ENCODE peak calls at places on chromosomes 3 and 15, in four cellular contexts. U is NCI-H774, D is fibroblast of the aortic adventitia, G is NCI-H524. P is an unnamed sample.
A peak's percentile ranks its signal among the peaks of the same experiment; 100 is the strongest.

GRCh38 chr3:162111861-162112260 is 615.3 kb downstream of the OTOL1 start:
- DNase-seq in U (no peak), G (no peak), D (no peak), P (no peak)

GRCh38 chr3:163622384-163622783 is 1455.9 kb downstream of the SI start:
- DNase-seq in D (no peak), U (no peak), G (peak; percentile 78), P (peak; percentile 8)

GRCh38 chr3:72492240-72492639 is 356.0 kb downstream of the SHQ1 start:
- DNase-seq in D (peak; percentile 97), G (no peak), U (no peak), P (peak; percentile 96)

GRCh38 chr3:105598047-105598796 is 231.5 kb downstream of the ALCAM start:
- DNase-seq in G (no peak), U (no peak), D (peak; percentile 96), P (peak; percentile 98)

GRCh38 chr15:40787344-40787841 is 17.6 kb downstream of the C15orf62 start:
- DNase-seq in D (peak; percentile 71), U (peak; percentile 89), G (no peak), P (peak; percentile 81)

GRCh38 chr15:63264685-63265302 is 12.6 kb upstream of the APH1B start:
- DNase-seq in G (peak; percentile 79), D (peak; percentile 87), U (no peak), P (no peak)

GRCh38 chr3:14514323-14514720 is 25.8 kb downstream of the GRIP2 start:
- DNase-seq in D (no peak), U (no peak), G (no peak), P (no peak)

GRCh38 chr3:191470543-191470942 is 9.6 kb downstream of the PYDC2 start:
- DNase-seq in D (no peak), G (no peak), U (no peak), P (no peak)

GRCh38 chr3:196168808-196169391 is 42.3 kb downstream of the ZDHHC19 start:
- DNase-seq in G (no peak), U (peak; percentile 89), D (no peak), P (no peak)

GRCh38 chr3:157261000-157261399 is 101.1 kb upstream of the CCNL1 start:
- DNase-seq in G (no peak), U (no peak), D (peak; percentile 81), P (peak; percentile 41)

GRCh38 chr3:57755368-57756021 is 614 bp upstream of the SLMAP start:
- DNase-seq in G (no peak), D (peak; percentile 60), U (no peak), P (peak; percentile 48)

GRCh38 chr3:59065240-59065639 is 15.4 kb upstream of the CFAP20DC start:
- DNase-seq in G (no peak), U (no peak), D (no peak), P (no peak)

GRCh38 chr15:42800731-42801474 is 64.0 kb upstream of the CDAN1 start:
- DNase-seq in D (no peak), U (no peak), G (no peak), P (no peak)

GRCh38 chr3:141707741-141708203 is 30.3 kb upstream of the RNF7 start:
- DNase-seq in G (no peak), U (no peak), D (peak; percentile 61), P (peak; percentile 78)

GRCh38 chr3:64342940-64343691 is 117.8 kb upstream of the PRICKLE2 start:
- DNase-seq in U (no peak), G (no peak), D (peak; percentile 77), P (peak; percentile 96)

GRCh38 chr3:128597900-128598299 is 52.7 kb downstream of the RPN1 start:
- DNase-seq in G (no peak), D (no peak), U (no peak), P (peak; percentile 41)

GRCh38 chr3:48018841-48019240 is 2.6 kb upstream of the MAP4 start:
- DNase-seq in U (no peak), G (no peak), D (peak; percentile 70), P (peak; percentile 88)

GRCh38 chr3:14478943-14479550 is 61.1 kb downstream of the GRIP2 start:
- DNase-seq in D (no peak), U (no peak), G (no peak), P (no peak)

GRCh38 chr3:99957086-99957821 is 139.6 kb downstream of the CMSS1 start:
- DNase-seq in G (no peak), D (peak; percentile 40), U (no peak), P (no peak)

GRCh38 chr15:69742361-69742760 is 289.7 kb downstream of the RPLP1 start:
- DNase-seq in U (no peak), D (no peak), G (no peak), P (no peak)

GRCh38 chr3:144197116-144197515 is 225.5 kb downstream of the DIPK2A start:
- DNase-seq in G (no peak), D (no peak), U (no peak), P (no peak)

GRCh38 chr3:28840976-28841376 is 439.9 kb upstream of the RBMS3 start:
- DNase-seq in U (no peak), D (no peak), G (no peak), P (no peak)

GRCh38 chr3:80688814-80689213 is 921.0 kb upstream of the ROBO1 start:
- DNase-seq in D (peak; percentile 25), G (no peak), U (no peak), P (no peak)

GRCh38 chr3:158683216-158683975 is 10.9 kb upstream of the LXN start:
- DNase-seq in U (no peak), G (no peak), D (peak; percentile 54), P (peak; percentile 81)

GRCh38 chr3:23653647-23654525 is 151.9 kb upstream of the UBE2E1 start:
- DNase-seq in G (no peak), D (no peak), U (no peak), P (no peak)

GRCh38 chr3:119831022-119831421 is 49.1 kb downstream of the NR1I2 start:
- DNase-seq in D (no peak), G (no peak), U (no peak), P (no peak)

GRCh38 chr3:12237912-12238650 is 50.8 kb upstream of the PPARG start:
- DNase-seq in U (no peak), D (peak; percentile 48), G (no peak), P (peak; percentile 11)

GRCh38 chr3:161548301-161548700 is 51.7 kb downstream of the OTOL1 start:
- DNase-seq in D (no peak), U (no peak), G (no peak), P (no peak)

GRCh38 chr3:126971891-126972351 is 11.0 kb upstream of the PLXNA1 start:
- DNase-seq in D (peak; percentile 52), G (no peak), U (no peak), P (peak; percentile 23)

GRCh38 chr3:46905191-46905560 is 27.7 kb downstream of the PTH1R start:
- DNase-seq in G (no peak), D (no peak), U (no peak), P (no peak)

GRCh38 chr15:98807262-98807661 is 158.9 kb downstream of the IGF1R start:
- DNase-seq in G (no peak), U (no peak), D (peak; percentile 94), P (no peak)

P was measured in EL.